ENCODE peak calls at places on chromosomes 5 and 9, in ten cellular contexts. H is brain microvascular endothelial cell; Z is A549; L is tibial artery; U is left ventricle myocardium inferior; N is cardiac fibroblast; F is epithelial cell of esophagus; O is glutamatergic neuron; G is colonic mucosa; J is CD4-positive, alpha-beta T cell. V is an unnamed sample.

GRCh38 chr5:147307170-147307569 is 72.3 kb downstream of the STK32A start:
- DNase-seq in N (peak), F (no peak), H (no peak), J (no peak), L (peak), Z (no peak), U (no peak), O (no peak), G (no peak), V (no peak)

GRCh38 chr9:38062498-38063362 is 6.3 kb downstream of the SHB start:
- DNase-seq in J (no peak), Z (no peak), L (no peak), O (no peak), H (peak), U (no peak), N (peak), F (peak), G (no peak), V (no peak)

GRCh38 chr5:140966293-140967225 is at the start of gene PCDHAC2:
- DNase-seq in F (peak), L (no peak), G (no peak), H (no peak), U (peak), O (peak), N (peak), Z (peak), J (no peak), V (peak)

GRCh38 chr5:177447611-177448243 is 1.1 kb downstream of the PRR7 start:
- DNase-seq in F (peak), J (no peak), U (no peak), G (peak), H (no peak), L (peak), O (no peak), N (peak), Z (peak), V (peak)

GRCh38 chr5:157253547-157253946 is 12.4 kb upstream of the CYFIP2 start:
- DNase-seq in O (peak), F (peak), G (peak), Z (peak), L (no peak), U (no peak), H (peak), N (peak), J (no peak), V (no peak)

GRCh38 chr5:14767942-14768837 is 103.4 kb downstream of the ANKH start:
- DNase-seq in L (no peak), F (peak), G (no peak), U (no peak), O (no peak), Z (no peak), J (no peak), H (no peak), N (no peak), V (no peak)

GRCh38 chr5:181028032-181028819 is 11.8 kb upstream of the BTNL9 start:
- DNase-seq in G (no peak), J (no peak), U (no peak), F (no peak), O (no peak), H (no peak), Z (peak), L (no peak), N (no peak), V (no peak)

GRCh38 chr5:176857514-176858273 is 41.5 kb downstream of the HK3 start:
- DNase-seq in F (no peak), G (no peak), O (no peak), Z (no peak), H (no peak), J (no peak), N (no peak), U (no peak), L (no peak), V (no peak)

GRCh38 chr5:94920570-94920969 is 302.1 kb downstream of the SLF1 start:
- DNase-seq in G (no peak), H (no peak), U (no peak), Z (no peak), J (no peak), L (no peak), N (no peak), O (no peak), F (no peak), V (no peak)

GRCh38 chr5:165920655-165921054 is 2370.8 kb upstream of the WWC1 start:
- DNase-seq in L (no peak), G (no peak), U (no peak), Z (no peak), J (no peak), F (no peak), H (no peak), O (no peak), N (no peak), V (no peak)

GRCh38 chr5:179184521-179185050 is 124.4 kb downstream of the ZNF354C start:
- DNase-seq in Z (no peak), L (no peak), G (no peak), O (no peak), N (no peak), J (no peak), F (no peak), U (no peak), H (no peak), V (peak)

GRCh38 chr5:137714931-137715330 is 21.0 kb downstream of the KLHL3 start:
- DNase-seq in Z (no peak), L (no peak), J (no peak), N (no peak), G (no peak), F (no peak), O (no peak), U (no peak), H (no peak), V (no peak)

GRCh38 chr9:93237535-93237934 is 53.6 kb downstream of the WNK2 start:
- DNase-seq in G (no peak), U (no peak), H (no peak), Z (no peak), F (no peak), J (no peak), O (no peak), N (no peak), L (no peak), V (no peak)

GRCh38 chr5:117559005-117559844 is 984.6 kb upstream of the SEMA6A start:
- DNase-seq in Z (no peak), N (no peak), U (no peak), J (no peak), H (no peak), G (no peak), F (no peak), L (no peak), O (no peak), V (no peak)

GRCh38 chr9:12640021-12640587 is 53.1 kb upstream of the TYRP1 start:
- DNase-seq in L (no peak), Z (peak), G (no peak), F (peak), U (no peak), H (peak), J (no peak), N (peak), O (no peak), V (no peak)

GRCh38 chr5:54703091-54703490 is 185.5 kb downstream of the SNX18 start:
- DNase-seq in L (peak), O (no peak), J (no peak), N (peak), H (peak), U (peak), G (peak), F (peak), Z (no peak), V (no peak)

GRCh38 chr5:121377446-121377845 is 474.2 kb upstream of the FTMT start:
- DNase-seq in O (no peak), Z (no peak), U (no peak), L (no peak), N (no peak), J (no peak), H (no peak), F (no peak), G (no peak), V (no peak)

GRCh38 chr9:134778841-134779411 is 101.7 kb upstream of the FCN2 start:
- DNase-seq in U (peak), N (peak), H (peak), L (peak), J (no peak), Z (peak), G (peak), O (peak), F (no peak), V (no peak)
- TF ChIP-seq CTCF in U (peak), N (peak), H (peak), L (peak), J (no peak), Z (peak), G (peak), O (peak), F (peak), V (peak)

GRCh38 chr5:68957591-68957990 is 136.2 kb upstream of the SLC30A5 start:
- DNase-seq in J (no peak), Z (no peak), L (no peak), O (no peak), H (no peak), N (no peak), F (no peak), G (no peak), U (no peak), V (no peak)
- TF ChIP-seq CTCF in J (no peak), Z (no peak), L (no peak), O (no peak), H (no peak), N (no peak), F (no peak), G (no peak), U (no peak), V (no peak)

GRCh38 chr9:17018540-17019196 is 116.2 kb upstream of the CNTLN start:
- DNase-seq in O (no peak), G (no peak), F (peak), H (no peak), J (no peak), N (peak), L (no peak), U (no peak), Z (no peak), V (no peak)
- TF ChIP-seq CTCF in O (no peak), G (no peak), F (no peak), H (no peak), J (no peak), N (no peak), L (no peak), U (no peak), Z (no peak), V (no peak)

GRCh38 chr9:4366649-4367330 is 66.9 kb upstream of the GLIS3 start:
- DNase-seq in N (peak), O (peak), H (peak), G (peak), L (no peak), J (peak), U (no peak), F (peak), Z (peak), V (no peak)
- TF ChIP-seq CTCF in N (peak), O (peak), H (peak), G (peak), L (peak), J (peak), U (peak), F (peak), Z (peak), V (peak)

GRCh38 chr5:100697970-100698369 is 162.8 kb downstream of the FAM174A start:
- DNase-seq in H (no peak), U (no peak), L (no peak), G (no peak), J (no peak), Z (no peak), F (no peak), O (no peak), N (no peak), V (no peak)
- TF ChIP-seq CTCF in H (peak), U (peak), L (no peak), G (no peak), J (no peak), Z (peak), F (peak), O (peak), N (no peak), V (peak)

V was measured in chondrocyte.